ENCODE peak calls at places on chromosomes 2 and 18, in five cellular contexts. A, M, D, Y and I are unnamed samples.

GRCh38 chr2:150643106-150643730 is 155.8 kb upstream of the RND3 start:
- DNase-seq in A (no peak), M (no peak), D (no peak), Y (no peak), I (no peak)

GRCh38 chr18:57660961-57661360 is 39.3 kb upstream of the NARS1 start:
- DNase-seq in A (no peak), M (no peak), D (no peak), Y (no peak), I (no peak)

GRCh38 chr2:60764736-60765534 is 8.9 kb downstream of the PAPOLG start:
- DNase-seq in A (no peak), M (no peak), D (no peak), Y (no peak), I (no peak)

GRCh38 chr2:30686000-30686399 is 121.2 kb downstream of the CAPN13 start:
- DNase-seq in A (no peak), M (peak), D (peak), Y (peak), I (peak)

GRCh38 chr2:216114476-216115223 is 5.5 kb downstream of the XRCC5 start:
- DNase-seq in A (peak), M (peak), D (peak), Y (peak), I (peak)

GRCh38 chr2:119710281-119710680 is 31.3 kb downstream of the TMEM177 start:
- DNase-seq in A (no peak), M (no peak), D (no peak), Y (no peak), I (no peak)

GRCh38 chr2:222861411-222862067 is 703 bp downstream of the ACSL3 start:
- DNase-seq in A (no peak), M (no peak), D (no peak), Y (peak), I (no peak)

GRCh38 chr18:23230688-23231087 is 95.4 kb downstream of the CABLES1 start:
- DNase-seq in A (no peak), M (no peak), D (no peak), Y (no peak), I (no peak)

GRCh38 chr2:241001413-241002274 is 3.2 kb downstream of the SNED1 start:
- DNase-seq in A (no peak), M (peak), D (no peak), Y (no peak), I (no peak)

GRCh38 chr2:27990030-27990590 is 99.6 kb downstream of the BABAM2 start:
- DNase-seq in A (no peak), M (no peak), D (no peak), Y (no peak), I (no peak)

GRCh38 chr2:195810340-195811098 is 153.5 kb downstream of the SLC39A10 start:
- DNase-seq in A (no peak), M (no peak), D (no peak), Y (no peak), I (no peak)

GRCh38 chr2:1638281-1638860 is 105.9 kb downstream of the PXDN start:
- DNase-seq in A (no peak), M (no peak), D (no peak), Y (no peak), I (no peak)

GRCh38 chr18:26415631-26416030 is 132.7 kb downstream of the KCTD1 start:
- DNase-seq in A (no peak), M (no peak), D (no peak), Y (no peak), I (no peak)

GRCh38 chr2:164560181-164560792 is 61.0 kb downstream of the GRB14 start:
- DNase-seq in A (no peak), M (no peak), D (peak), Y (peak), I (peak)

GRCh38 chr2:8546319-8547283 is 135.3 kb upstream of the ID2 start:
- DNase-seq in A (no peak), M (peak), D (no peak), Y (no peak), I (no peak)

GRCh38 chr2:217988840-217989204 is 14.0 kb downstream of the TNS1 start:
- DNase-seq in A (no peak), M (no peak), D (no peak), Y (no peak), I (no peak)

GRCh38 chr2:143909577-143909976 is 610.3 kb downstream of the ZEB2 start:
- DNase-seq in A (no peak), M (no peak), D (no peak), Y (no peak), I (no peak)

GRCh38 chr2:7880561-7880960 is 801.3 kb upstream of the ID2 start:
- DNase-seq in A (no peak), M (no peak), D (no peak), Y (no peak), I (no peak)

GRCh38 chr2:68463287-68463877 is 3.7 kb downstream of the FBXO48 start:
- DNase-seq in A (no peak), M (no peak), D (peak), Y (peak), I (peak)

GRCh38 chr2:113967272-113967671 is 77.4 kb downstream of the ACTR3 start:
- DNase-seq in A (no peak), M (no peak), D (no peak), Y (no peak), I (no peak)

GRCh38 chr2:113965644-113966043 is 75.8 kb downstream of the ACTR3 start:
- DNase-seq in A (no peak), M (no peak), D (peak), Y (peak), I (peak)

GRCh38 chr2:238512247-238512867 is 85.6 kb downstream of the ASB1 start:
- DNase-seq in A (no peak), M (no peak), D (no peak), Y (no peak), I (no peak)

GRCh38 chr18:22814329-22814703 is 118.8 kb upstream of the RBBP8 start:
- DNase-seq in A (no peak), M (no peak), D (no peak), Y (no peak), I (no peak)

GRCh38 chr18:23822590-23823385 is 133.5 kb downstream of the LAMA3 start:
- DNase-seq in A (no peak), M (no peak), D (no peak), Y (no peak), I (no peak)

GRCh38 chr2:54557601-54558187 is 101.6 kb downstream of the SPTBN1 start:
- DNase-seq in A (peak), M (peak), D (peak), Y (peak), I (peak)

GRCh38 chr2:71618327-71619113 is 165.2 kb downstream of the DYSF start:
- DNase-seq in A (no peak), M (peak), D (no peak), Y (no peak), I (no peak)

GRCh38 chr2:178914259-178914849 is 107.1 kb upstream of the TTN start:
- DNase-seq in A (peak), M (peak), D (peak), Y (peak), I (peak)